ENCODE peak calls at places on chromosome 21, in four cellular contexts. T is ACHN; H is stimulated activated CD4-positive, alpha-beta T cell treated with anti-CD3 and anti-CD28 coated beads, TNF-alpha, amount 100 ng/mL, for 24 hours; W is RCC 7860. F is an unnamed sample.
A peak's percentile ranks its signal among the peaks of the same experiment; 100 is the strongest.

GRCh38 chr21:44892536-44893277 is 19.2 kb upstream of the PTTG1IP start:
- DNase-seq in T (peak; percentile 40), H (peak; percentile 64), W (no peak), F (no peak)

GRCh38 chr21:42997053-42997452 is 22.7 kb downstream of the PKNOX1 start:
- DNase-seq in T (peak; percentile 76), H (no peak), W (peak; percentile 37), F (peak; percentile 73)

GRCh38 chr21:17679002-17679600 is 66.4 kb upstream of the BTG3 start:
- DNase-seq in T (peak; percentile 55), H (no peak), W (peak; percentile 63), F (peak; percentile 67)

GRCh38 chr21:45393833-45394638 is 10.9 kb upstream of the COL18A1 start:
- DNase-seq in T (no peak), H (no peak), W (no peak), F (no peak)

GRCh38 chr21:21246007-21246406 is 247.8 kb downstream of the NCAM2 start:
- DNase-seq in T (no peak), H (no peak), W (no peak), F (no peak)

GRCh38 chr21:44883250-44883649 is 9.8 kb upstream of the PTTG1IP start:
- DNase-seq in T (no peak), H (no peak), W (no peak), F (no peak)

GRCh38 chr21:21226472-21226871 is 228.3 kb downstream of the NCAM2 start:
- DNase-seq in T (no peak), H (no peak), W (no peak), F (no peak)

GRCh38 chr21:43676391-43676790 is 17.0 kb downstream of the RRP1B start:
- DNase-seq in T (no peak), H (no peak), W (no peak), F (no peak)

GRCh38 chr21:34594566-34595234 is 20.2 kb downstream of the RCAN1 start:
- DNase-seq in T (no peak), H (no peak), W (no peak), F (no peak)

GRCh38 chr21:32141009-32141357 is 137.9 kb downstream of the MIS18A start:
- DNase-seq in T (no peak), H (no peak), W (no peak), F (no peak)

GRCh38 chr21:45404726-45405270 is at the start of gene COL18A1:
- DNase-seq in T (peak; percentile 50), H (peak; percentile 14), W (peak; percentile 15), F (no peak)

GRCh38 chr21:34835526-34835925 is 166.7 kb downstream of the CLIC6 start:
- DNase-seq in T (no peak), H (no peak), W (no peak), F (peak; percentile 74)

GRCh38 chr21:26449161-26449560 is 123.9 kb downstream of the CYYR1 start:
- DNase-seq in T (no peak), H (no peak), W (no peak), F (no peak)

GRCh38 chr21:39519835-39520234 is 68.1 kb downstream of the SH3BGR start:
- DNase-seq in T (no peak), H (no peak), W (no peak), F (no peak)

GRCh38 chr21:39788383-39788782 is 43.4 kb downstream of the IGSF5 start:
- DNase-seq in T (peak; percentile 93), H (no peak), W (peak; percentile 91), F (peak; percentile 20)

GRCh38 chr21:44418108-44418875 is 37.0 kb upstream of the LRRC3 start:
- DNase-seq in T (no peak), H (no peak), W (no peak), F (no peak)

GRCh38 chr21:45170987-45171386 is 96.6 kb downstream of the ADARB1 start:
- DNase-seq in T (no peak), H (no peak), W (no peak), F (no peak)

GRCh38 chr21:26941436-26941835 is 25.5 kb downstream of the ADAMTS5 start:
- DNase-seq in T (no peak), H (no peak), W (peak; percentile 8), F (no peak)

GRCh38 chr21:32578107-32578691 is 7.1 kb downstream of the TCP10L start:
- DNase-seq in T (no peak), H (no peak), W (no peak), F (no peak)

GRCh38 chr21:33993286-33994231 is 78.0 kb upstream of the ATP5PO start:
- DNase-seq in T (no peak), H (no peak), W (no peak), F (no peak)

GRCh38 chr21:32978346-32979270 is 47.1 kb upstream of the OLIG2 start:
- DNase-seq in T (no peak), H (no peak), W (no peak), F (no peak)

GRCh38 chr21:37200641-37201480 is 66.3 kb downstream of the VPS26C start:
- DNase-seq in T (no peak), H (no peak), W (no peak), F (no peak)

GRCh38 chr21:32018381-32018780 is 145.6 kb downstream of the HUNK start:
- DNase-seq in T (no peak), H (no peak), W (no peak), F (no peak)

GRCh38 chr21:46334351-46335140 is 10.6 kb downstream of the PCNT start:
- DNase-seq in T (no peak), H (no peak), W (no peak), F (no peak)

GRCh38 chr21:29376556-29376955 is 77.8 kb downstream of the BACH1 start:
- DNase-seq in T (peak; percentile 39), H (no peak), W (no peak), F (no peak)

GRCh38 chr21:30436986-30437385 is 3.1 kb upstream of the KRTAP15-1 start:
- DNase-seq in T (no peak), H (no peak), W (no peak), F (no peak)

GRCh38 chr21:42526379-42526727 is 12.7 kb downstream of the SLC37A1 start:
- DNase-seq in T (no peak), H (no peak), W (no peak), F (no peak)

GRCh38 chr21:45441431-45442255 is 36.7 kb downstream of the COL18A1 start:
- DNase-seq in T (no peak), H (no peak), W (no peak), F (no peak)

GRCh38 chr21:45405271-45405818 is 380 bp downstream of the COL18A1 start:
- DNase-seq in T (peak; percentile 52), H (no peak), W (no peak), F (no peak)

GRCh38 chr21:38277501-38278111 is 20.8 kb downstream of the KCNJ15 start:
- DNase-seq in T (peak; percentile 95), H (no peak), W (peak; percentile 99), F (peak; percentile 88)

GRCh38 chr21:41071410-41071809 is 96.5 kb upstream of the BACE2 start:
- DNase-seq in T (peak; percentile 4), H (no peak), W (no peak), F (no peak)

GRCh38 chr21:39712976-39713375 is 32.0 kb upstream of the IGSF5 start:
- DNase-seq in T (no peak), H (no peak), W (no peak), F (no peak)

GRCh38 chr21:45079351-45079750 is 5.0 kb downstream of the ADARB1 start:
- DNase-seq in T (no peak), H (no peak), W (no peak), F (no peak)

GRCh38 chr21:38327984-38328383 is 71.2 kb downstream of the KCNJ15 start:
- DNase-seq in T (no peak), H (no peak), W (peak; percentile 44), F (no peak)

GRCh38 chr21:43922949-43923348 is 57.9 kb downstream of the AGPAT3 start:
- DNase-seq in T (no peak), H (no peak), W (no peak), F (no peak)

GRCh38 chr21:41148798-41149197 is 19.2 kb upstream of the BACE2 start:
- DNase-seq in T (no peak), H (no peak), W (no peak), F (no peak)

GRCh38 chr21:36027352-36027751 is 33.0 kb downstream of the SETD4 start:
- DNase-seq in T (no peak), H (no peak), W (no peak), F (no peak)

GRCh38 chr21:44820851-44821250 is 3.0 kb upstream of the SUMO3 start:
- DNase-seq in T (no peak), H (no peak), W (no peak), F (peak; percentile 33)

GRCh38 chr21:30839304-30839703 is 9.7 kb upstream of the KRTAP7-1 start:
- DNase-seq in T (peak; percentile 41), H (peak; percentile 4), W (peak; percentile 29), F (no peak)

GRCh38 chr21:27024316-27024715 is 57.4 kb upstream of the ADAMTS5 start:
- DNase-seq in T (no peak), H (no peak), W (no peak), F (peak; percentile 66)